ENCODE peak calls at places on chromosomes 13 and 19, in four cellular contexts. I is GM23338, S is HCT116, Q is neural progenitor cell. X is an unnamed sample.

GRCh38 chr13:77136902-77137420 is 110.0 kb upstream of the FBXL3 start:
- DNase-seq in I (peak), S (no peak), Q (no peak), X (no peak)

GRCh38 chr19:40445945-40446784 is 2.0 kb upstream of the SERTAD3 start:
- DNase-seq in I (peak), S (no peak), Q (peak), X (no peak)

GRCh38 chr19:18100710-18101109 is 3.1 kb downstream of the MAST3 start:
- DNase-seq in I (peak), S (no peak), Q (peak), X (no peak)

GRCh38 chr13:110397445-110397844 is 90.4 kb downstream of the COL4A2 start:
- DNase-seq in I (no peak), S (no peak), Q (no peak), X (no peak)

GRCh38 chr19:18349524-18350128 is 9.2 kb downstream of the PGPEP1 start:
- DNase-seq in I (peak), S (no peak), Q (peak), X (no peak)

GRCh38 chr19:45613926-45614725 is 12.1 kb upstream of the GPR4 start:
- DNase-seq in I (no peak), S (peak), Q (no peak), X (peak)

GRCh38 chr13:34349091-34349722 is 531.3 kb downstream of the RFC3 start:
- DNase-seq in I (no peak), S (no peak), Q (no peak), X (no peak)

GRCh38 chr19:49333426-49334288 is 1.5 kb upstream of the CD37 start:
- DNase-seq in I (no peak), S (no peak), Q (no peak), X (peak)

GRCh38 chr13:80654638-80655249 is 313.8 kb upstream of the SPRY2 start:
- DNase-seq in I (peak), S (no peak), Q (no peak), X (no peak)

DNA sequence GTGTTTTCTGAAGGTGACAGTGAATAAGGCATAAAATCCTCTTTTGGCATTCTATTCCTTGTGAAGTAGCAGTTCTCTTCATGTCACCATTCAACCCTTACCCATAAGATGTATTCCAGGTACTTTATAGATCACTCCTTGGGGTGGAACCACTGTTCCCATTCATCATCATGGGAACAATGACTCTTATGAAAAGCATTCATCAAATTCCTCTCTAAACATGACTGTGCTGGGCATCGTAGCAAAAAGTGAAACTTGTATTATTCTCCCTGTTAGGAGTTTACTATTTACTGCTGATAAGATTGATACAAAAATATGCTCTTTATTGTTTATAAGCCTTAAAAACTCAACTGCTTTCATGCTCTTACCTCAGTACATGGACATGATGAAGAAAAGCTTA is 793.4 kb downstream of the LIG4 start:
- DNase-seq in I (no peak), S (no peak), Q (no peak), X (no peak)
- TF ChIP-seq EZH2phosphoT487 in I (no peak), S (no peak), Q (no peak), X (no peak)

GRCh38 chr13:50071399-50071798 is 56.2 kb downstream of the KCNRG start:
- DNase-seq in I (no peak), S (no peak), Q (no peak), X (no peak)
- TF ChIP-seq EZH2phosphoT487 in I (no peak), S (no peak), Q (no peak), X (no peak)

DNA sequence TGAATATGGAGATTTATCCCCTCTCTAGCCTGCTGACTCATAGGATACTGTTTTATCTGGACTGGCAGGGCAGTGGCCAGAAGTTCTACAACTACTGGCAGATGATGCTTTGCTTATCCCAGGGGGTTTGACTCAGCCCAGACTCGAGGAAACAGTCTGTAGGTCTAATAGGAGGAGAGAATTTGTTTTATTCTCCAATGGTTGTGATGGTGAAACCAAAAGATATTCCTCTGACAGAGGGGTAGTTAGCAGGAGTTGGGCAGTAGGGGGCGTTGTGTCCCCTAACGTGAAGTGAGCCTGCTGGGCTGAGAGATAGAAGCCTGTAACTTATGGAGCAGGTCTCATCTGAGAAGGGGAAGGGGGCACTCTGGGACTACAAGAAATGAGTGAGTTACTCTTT is 74.9 kb downstream of the WTIP start:
- DNase-seq in I (peak), S (peak), Q (peak), X (peak)
- TF ChIP-seq EZH2phosphoT487 in I (no peak), S (no peak), Q (no peak), X (no peak)

GRCh38 chr13:21233086-21233485 is 56.6 kb downstream of the MRPL57 start:
- DNase-seq in I (no peak), S (no peak), Q (no peak), X (no peak)
- TF ChIP-seq EZH2phosphoT487 in I (no peak), S (no peak), Q (no peak), X (no peak)

GRCh38 chr19:32606289-32606688 is 25.3 kb downstream of the PDCD5 start:
- DNase-seq in I (no peak), S (no peak), Q (no peak), X (no peak)
- TF ChIP-seq EZH2phosphoT487 in I (no peak), S (no peak), Q (no peak), X (no peak)